ENCODE peak calls at places on chromosomes 5 and 9, in eight cellular contexts. U is COR-L47, H is uterus, A is NCI-H2029, M is NCI-H2171 treated with DMSO at 0.1 percent for 48 hours, S is GM04503, Z is GM19239, L is HT1080. C is an unnamed sample.

GRCh38 chr5:153659337-153659736 is 168.9 kb downstream of the GRIA1 start:
- DNase-seq in U (no peak), H (no peak), A (no peak), M (no peak), S (peak; percentile 27), Z (no peak), L (peak; percentile 52), C (peak; percentile 90)

GRCh38 chr5:100562821-100563220 is 27.6 kb downstream of the FAM174A start:
- DNase-seq in U (no peak), H (no peak), A (no peak), M (no peak), S (no peak), Z (no peak), L (no peak), C (no peak)

GRCh38 chr5:135578685-135579341 is at the start of gene CXCL14:
- DNase-seq in U (peak; percentile 60), H (no peak), A (no peak), M (no peak), S (peak; percentile 21), Z (no peak), L (no peak), C (peak; percentile 82)

GRCh38 chr5:61333351-61334223 is 1.5 kb downstream of the ZSWIM6 start:
- DNase-seq in U (peak; percentile 49), H (peak; percentile 37), A (no peak), M (no peak), S (no peak), Z (peak; percentile 32), L (peak; percentile 38), C (no peak)

GRCh38 chr5:156411-157072 is 34.8 kb upstream of the LRRC14B start:
- DNase-seq in U (no peak), H (no peak), A (no peak), M (no peak), S (no peak), Z (no peak), L (no peak), C (no peak)

GRCh38 chr5:28523887-28524637 is 1485.7 kb upstream of the CDH9 start:
- DNase-seq in U (no peak), H (no peak), A (no peak), M (no peak), S (no peak), Z (no peak), L (peak; percentile 78), C (peak; percentile 99)

GRCh38 chr5:172641359-172642045 is 439 bp downstream of the NEURL1B start:
- DNase-seq in U (peak; percentile 65), H (peak; percentile 62), A (no peak), M (peak; percentile 13), S (no peak), Z (no peak), L (no peak), C (no peak)

GRCh38 chr9:96604005-96604320 is 15.7 kb downstream of the CDC14B start:
- DNase-seq in U (no peak), H (peak; percentile 56), A (no peak), M (no peak), S (peak; percentile 63), Z (no peak), L (no peak), C (peak; percentile 58)

GRCh38 chr9:98362624-98363023 is 107.2 kb upstream of the TBC1D2 start:
- DNase-seq in U (no peak), H (no peak), A (no peak), M (no peak), S (no peak), Z (no peak), L (no peak), C (no peak)

C was measured in astrocyte.